ENCODE peak calls at places on chromosome 14, in eight cellular contexts. One of them, this sample, is unnamed.

GRCh38 chr14:100708349-100709217 is 18.1 kb upstream of the DLK1 start:
- DNase-seq in stimulated activated CD4-positive, alpha-beta T cell treated with anti-CD3 and anti-CD28 coated beads, Interleukin-1b, Interleukin-23, amount 100 ng/mL, for 1 hour: no peak
- DNase-seq in HEK293T: no peak
- DNase-seq in activated naive CD4-positive, alpha-beta T cell treated with anti-CD3 and anti-CD28 coated beads, Interleukin-2, amount 10 ng/mL, durations not matched to agents 7 days and 5 days: no peak
- DNase-seq in stimulated activated CD8-positive, alpha-beta memory T cell treated with anti-CD3 and anti-CD28 coated beads, Interleukin-4, amount 100 ng/mL, for 48 hours: no peak
- DNase-seq in fibroblast of pulmonary artery: peak
- DNase-seq in CD8-positive, alpha-beta T cell: no peak
- DNase-seq in mesenchymal stem cell: peak
- DNase-seq in this sample: peak

GRCh38 chr14:38138581-38139138 is 69.0 kb upstream of the SSTR1 start:
- DNase-seq in stimulated activated CD4-positive, alpha-beta T cell treated with anti-CD3 and anti-CD28 coated beads, Interleukin-1b, Interleukin-23, amount 100 ng/mL, for 1 hour: no peak
- DNase-seq in HEK293T: no peak
- DNase-seq in activated naive CD4-positive, alpha-beta T cell treated with anti-CD3 and anti-CD28 coated beads, Interleukin-2, amount 10 ng/mL, durations not matched to agents 7 days and 5 days: no peak
- DNase-seq in stimulated activated CD8-positive, alpha-beta memory T cell treated with anti-CD3 and anti-CD28 coated beads, Interleukin-4, amount 100 ng/mL, for 48 hours: no peak
- DNase-seq in fibroblast of pulmonary artery: no peak
- DNase-seq in CD8-positive, alpha-beta T cell: no peak
- DNase-seq in mesenchymal stem cell: peak
- DNase-seq in this sample: no peak

GRCh38 chr14:64525354-64525753 is 15.2 kb upstream of the HSPA2 start:
- DNase-seq in stimulated activated CD4-positive, alpha-beta T cell treated with anti-CD3 and anti-CD28 coated beads, Interleukin-1b, Interleukin-23, amount 100 ng/mL, for 1 hour: no peak
- DNase-seq in HEK293T: no peak
- DNase-seq in activated naive CD4-positive, alpha-beta T cell treated with anti-CD3 and anti-CD28 coated beads, Interleukin-2, amount 10 ng/mL, durations not matched to agents 7 days and 5 days: no peak
- DNase-seq in stimulated activated CD8-positive, alpha-beta memory T cell treated with anti-CD3 and anti-CD28 coated beads, Interleukin-4, amount 100 ng/mL, for 48 hours: no peak
- DNase-seq in fibroblast of pulmonary artery: no peak
- DNase-seq in CD8-positive, alpha-beta T cell: no peak
- DNase-seq in mesenchymal stem cell: no peak
- DNase-seq in this sample: no peak

GRCh38 chr14:63453443-63453936 is 89.7 kb downstream of the PPP2R5E start:
- DNase-seq in stimulated activated CD4-positive, alpha-beta T cell treated with anti-CD3 and anti-CD28 coated beads, Interleukin-1b, Interleukin-23, amount 100 ng/mL, for 1 hour: no peak
- DNase-seq in HEK293T: no peak
- DNase-seq in activated naive CD4-positive, alpha-beta T cell treated with anti-CD3 and anti-CD28 coated beads, Interleukin-2, amount 10 ng/mL, durations not matched to agents 7 days and 5 days: no peak
- DNase-seq in stimulated activated CD8-positive, alpha-beta memory T cell treated with anti-CD3 and anti-CD28 coated beads, Interleukin-4, amount 100 ng/mL, for 48 hours: no peak
- DNase-seq in fibroblast of pulmonary artery: no peak
- DNase-seq in CD8-positive, alpha-beta T cell: no peak
- DNase-seq in mesenchymal stem cell: no peak
- DNase-seq in this sample: no peak

GRCh38 chr14:102666635-102667034 is 74.2 kb downstream of the RCOR1 start:
- DNase-seq in stimulated activated CD4-positive, alpha-beta T cell treated with anti-CD3 and anti-CD28 coated beads, Interleukin-1b, Interleukin-23, amount 100 ng/mL, for 1 hour: no peak
- DNase-seq in HEK293T: no peak
- DNase-seq in activated naive CD4-positive, alpha-beta T cell treated with anti-CD3 and anti-CD28 coated beads, Interleukin-2, amount 10 ng/mL, durations not matched to agents 7 days and 5 days: no peak
- DNase-seq in stimulated activated CD8-positive, alpha-beta memory T cell treated with anti-CD3 and anti-CD28 coated beads, Interleukin-4, amount 100 ng/mL, for 48 hours: no peak
- DNase-seq in fibroblast of pulmonary artery: peak
- DNase-seq in CD8-positive, alpha-beta T cell: no peak
- DNase-seq in mesenchymal stem cell: no peak
- DNase-seq in this sample: no peak

GRCh38 chr14:61889914-61890351 is 127.7 kb downstream of the SNAPC1 start:
- DNase-seq in stimulated activated CD4-positive, alpha-beta T cell treated with anti-CD3 and anti-CD28 coated beads, Interleukin-1b, Interleukin-23, amount 100 ng/mL, for 1 hour: no peak
- DNase-seq in HEK293T: no peak
- DNase-seq in activated naive CD4-positive, alpha-beta T cell treated with anti-CD3 and anti-CD28 coated beads, Interleukin-2, amount 10 ng/mL, durations not matched to agents 7 days and 5 days: peak
- DNase-seq in stimulated activated CD8-positive, alpha-beta memory T cell treated with anti-CD3 and anti-CD28 coated beads, Interleukin-4, amount 100 ng/mL, for 48 hours: peak
- DNase-seq in fibroblast of pulmonary artery: no peak
- DNase-seq in CD8-positive, alpha-beta T cell: no peak
- DNase-seq in mesenchymal stem cell: no peak
- DNase-seq in this sample: peak

GRCh38 chr14:99131632-99132271 is 140.2 kb downstream of the BCL11B start:
- DNase-seq in stimulated activated CD4-positive, alpha-beta T cell treated with anti-CD3 and anti-CD28 coated beads, Interleukin-1b, Interleukin-23, amount 100 ng/mL, for 1 hour: no peak
- DNase-seq in HEK293T: no peak
- DNase-seq in activated naive CD4-positive, alpha-beta T cell treated with anti-CD3 and anti-CD28 coated beads, Interleukin-2, amount 10 ng/mL, durations not matched to agents 7 days and 5 days: no peak
- DNase-seq in stimulated activated CD8-positive, alpha-beta memory T cell treated with anti-CD3 and anti-CD28 coated beads, Interleukin-4, amount 100 ng/mL, for 48 hours: no peak
- DNase-seq in fibroblast of pulmonary artery: no peak
- DNase-seq in CD8-positive, alpha-beta T cell: no peak
- DNase-seq in mesenchymal stem cell: no peak
- DNase-seq in this sample: no peak

GRCh38 chr14:38233218-38233617 is 22.7 kb downstream of the CLEC14A start:
- DNase-seq in stimulated activated CD4-positive, alpha-beta T cell treated with anti-CD3 and anti-CD28 coated beads, Interleukin-1b, Interleukin-23, amount 100 ng/mL, for 1 hour: no peak
- DNase-seq in HEK293T: no peak
- DNase-seq in activated naive CD4-positive, alpha-beta T cell treated with anti-CD3 and anti-CD28 coated beads, Interleukin-2, amount 10 ng/mL, durations not matched to agents 7 days and 5 days: no peak
- DNase-seq in stimulated activated CD8-positive, alpha-beta memory T cell treated with anti-CD3 and anti-CD28 coated beads, Interleukin-4, amount 100 ng/mL, for 48 hours: no peak
- DNase-seq in fibroblast of pulmonary artery: no peak
- DNase-seq in CD8-positive, alpha-beta T cell: no peak
- DNase-seq in mesenchymal stem cell: no peak
- DNase-seq in this sample: no peak

GRCh38 chr14:94771191-94771905 is 1.4 kb upstream of the GSC start:
- DNase-seq in stimulated activated CD4-positive, alpha-beta T cell treated with anti-CD3 and anti-CD28 coated beads, Interleukin-1b, Interleukin-23, amount 100 ng/mL, for 1 hour: no peak
- DNase-seq in HEK293T: no peak
- DNase-seq in activated naive CD4-positive, alpha-beta T cell treated with anti-CD3 and anti-CD28 coated beads, Interleukin-2, amount 10 ng/mL, durations not matched to agents 7 days and 5 days: no peak
- DNase-seq in stimulated activated CD8-positive, alpha-beta memory T cell treated with anti-CD3 and anti-CD28 coated beads, Interleukin-4, amount 100 ng/mL, for 48 hours: no peak
- DNase-seq in fibroblast of pulmonary artery: no peak
- DNase-seq in CD8-positive, alpha-beta T cell: no peak
- DNase-seq in mesenchymal stem cell: no peak
- DNase-seq in this sample: peak

GRCh38 chr14:22448905-22449611 is 140.0 kb downstream of the DAD1 start:
- DNase-seq in stimulated activated CD4-positive, alpha-beta T cell treated with anti-CD3 and anti-CD28 coated beads, Interleukin-1b, Interleukin-23, amount 100 ng/mL, for 1 hour: no peak
- DNase-seq in HEK293T: no peak
- DNase-seq in activated naive CD4-positive, alpha-beta T cell treated with anti-CD3 and anti-CD28 coated beads, Interleukin-2, amount 10 ng/mL, durations not matched to agents 7 days and 5 days: no peak
- DNase-seq in stimulated activated CD8-positive, alpha-beta memory T cell treated with anti-CD3 and anti-CD28 coated beads, Interleukin-4, amount 100 ng/mL, for 48 hours: no peak
- DNase-seq in fibroblast of pulmonary artery: peak
- DNase-seq in CD8-positive, alpha-beta T cell: no peak
- DNase-seq in mesenchymal stem cell: peak
- DNase-seq in this sample: no peak

GRCh38 chr14:89924224-89924623 is 30.3 kb downstream of the EFCAB11 start:
- DNase-seq in stimulated activated CD4-positive, alpha-beta T cell treated with anti-CD3 and anti-CD28 coated beads, Interleukin-1b, Interleukin-23, amount 100 ng/mL, for 1 hour: no peak
- DNase-seq in HEK293T: no peak
- DNase-seq in activated naive CD4-positive, alpha-beta T cell treated with anti-CD3 and anti-CD28 coated beads, Interleukin-2, amount 10 ng/mL, durations not matched to agents 7 days and 5 days: no peak
- DNase-seq in stimulated activated CD8-positive, alpha-beta memory T cell treated with anti-CD3 and anti-CD28 coated beads, Interleukin-4, amount 100 ng/mL, for 48 hours: no peak
- DNase-seq in fibroblast of pulmonary artery: no peak
- DNase-seq in CD8-positive, alpha-beta T cell: no peak
- DNase-seq in mesenchymal stem cell: no peak
- DNase-seq in this sample: no peak

GRCh38 chr14:51490205-51490604 is 161.5 kb upstream of the FRMD6 start:
- DNase-seq in stimulated activated CD4-positive, alpha-beta T cell treated with anti-CD3 and anti-CD28 coated beads, Interleukin-1b, Interleukin-23, amount 100 ng/mL, for 1 hour: no peak
- DNase-seq in HEK293T: no peak
- DNase-seq in activated naive CD4-positive, alpha-beta T cell treated with anti-CD3 and anti-CD28 coated beads, Interleukin-2, amount 10 ng/mL, durations not matched to agents 7 days and 5 days: no peak
- DNase-seq in stimulated activated CD8-positive, alpha-beta memory T cell treated with anti-CD3 and anti-CD28 coated beads, Interleukin-4, amount 100 ng/mL, for 48 hours: no peak
- DNase-seq in fibroblast of pulmonary artery: no peak
- DNase-seq in CD8-positive, alpha-beta T cell: no peak
- DNase-seq in mesenchymal stem cell: peak
- DNase-seq in this sample: no peak

GRCh38 chr14:85475113-85475512 is 54.8 kb upstream of the FLRT2 start:
- DNase-seq in stimulated activated CD4-positive, alpha-beta T cell treated with anti-CD3 and anti-CD28 coated beads, Interleukin-1b, Interleukin-23, amount 100 ng/mL, for 1 hour: no peak
- DNase-seq in HEK293T: no peak
- DNase-seq in activated naive CD4-positive, alpha-beta T cell treated with anti-CD3 and anti-CD28 coated beads, Interleukin-2, amount 10 ng/mL, durations not matched to agents 7 days and 5 days: no peak
- DNase-seq in stimulated activated CD8-positive, alpha-beta memory T cell treated with anti-CD3 and anti-CD28 coated beads, Interleukin-4, amount 100 ng/mL, for 48 hours: no peak
- DNase-seq in fibroblast of pulmonary artery: peak
- DNase-seq in CD8-positive, alpha-beta T cell: no peak
- DNase-seq in mesenchymal stem cell: no peak
- DNase-seq in this sample: no peak

GRCh38 chr14:28780843-28781503 is 14.4 kb downstream of the FOXG1 start:
- DNase-seq in stimulated activated CD4-positive, alpha-beta T cell treated with anti-CD3 and anti-CD28 coated beads, Interleukin-1b, Interleukin-23, amount 100 ng/mL, for 1 hour: no peak
- DNase-seq in HEK293T: no peak
- DNase-seq in activated naive CD4-positive, alpha-beta T cell treated with anti-CD3 and anti-CD28 coated beads, Interleukin-2, amount 10 ng/mL, durations not matched to agents 7 days and 5 days: no peak
- DNase-seq in stimulated activated CD8-positive, alpha-beta memory T cell treated with anti-CD3 and anti-CD28 coated beads, Interleukin-4, amount 100 ng/mL, for 48 hours: no peak
- DNase-seq in fibroblast of pulmonary artery: no peak
- DNase-seq in CD8-positive, alpha-beta T cell: no peak
- DNase-seq in mesenchymal stem cell: no peak
- DNase-seq in this sample: peak

GRCh38 chr14:97331526-97331925 is 534.3 kb downstream of the VRK1 start:
- DNase-seq in stimulated activated CD4-positive, alpha-beta T cell treated with anti-CD3 and anti-CD28 coated beads, Interleukin-1b, Interleukin-23, amount 100 ng/mL, for 1 hour: no peak
- DNase-seq in HEK293T: no peak
- DNase-seq in activated naive CD4-positive, alpha-beta T cell treated with anti-CD3 and anti-CD28 coated beads, Interleukin-2, amount 10 ng/mL, durations not matched to agents 7 days and 5 days: no peak
- DNase-seq in stimulated activated CD8-positive, alpha-beta memory T cell treated with anti-CD3 and anti-CD28 coated beads, Interleukin-4, amount 100 ng/mL, for 48 hours: no peak
- DNase-seq in fibroblast of pulmonary artery: no peak
- DNase-seq in CD8-positive, alpha-beta T cell: no peak
- DNase-seq in mesenchymal stem cell: no peak
- DNase-seq in this sample: no peak

GRCh38 chr14:70804556-70805162 is 4.7 kb downstream of the MAP3K9 start:
- DNase-seq in stimulated activated CD4-positive, alpha-beta T cell treated with anti-CD3 and anti-CD28 coated beads, Interleukin-1b, Interleukin-23, amount 100 ng/mL, for 1 hour: no peak
- DNase-seq in HEK293T: no peak
- DNase-seq in activated naive CD4-positive, alpha-beta T cell treated with anti-CD3 and anti-CD28 coated beads, Interleukin-2, amount 10 ng/mL, durations not matched to agents 7 days and 5 days: no peak
- DNase-seq in stimulated activated CD8-positive, alpha-beta memory T cell treated with anti-CD3 and anti-CD28 coated beads, Interleukin-4, amount 100 ng/mL, for 48 hours: no peak
- DNase-seq in fibroblast of pulmonary artery: peak
- DNase-seq in CD8-positive, alpha-beta T cell: no peak
- DNase-seq in mesenchymal stem cell: peak
- DNase-seq in this sample: peak

GRCh38 chr14:35959835-35960234 is 133.7 kb downstream of the BRMS1L start:
- DNase-seq in stimulated activated CD4-positive, alpha-beta T cell treated with anti-CD3 and anti-CD28 coated beads, Interleukin-1b, Interleukin-23, amount 100 ng/mL, for 1 hour: no peak
- DNase-seq in HEK293T: no peak
- DNase-seq in activated naive CD4-positive, alpha-beta T cell treated with anti-CD3 and anti-CD28 coated beads, Interleukin-2, amount 10 ng/mL, durations not matched to agents 7 days and 5 days: no peak
- DNase-seq in stimulated activated CD8-positive, alpha-beta memory T cell treated with anti-CD3 and anti-CD28 coated beads, Interleukin-4, amount 100 ng/mL, for 48 hours: no peak
- DNase-seq in fibroblast of pulmonary artery: no peak
- DNase-seq in CD8-positive, alpha-beta T cell: no peak
- DNase-seq in mesenchymal stem cell: no peak
- DNase-seq in this sample: no peak

GRCh38 chr14:74865156-74865555 is 10.8 kb downstream of the PROX2 start:
- DNase-seq in stimulated activated CD4-positive, alpha-beta T cell treated with anti-CD3 and anti-CD28 coated beads, Interleukin-1b, Interleukin-23, amount 100 ng/mL, for 1 hour: no peak
- DNase-seq in HEK293T: no peak
- DNase-seq in activated naive CD4-positive, alpha-beta T cell treated with anti-CD3 and anti-CD28 coated beads, Interleukin-2, amount 10 ng/mL, durations not matched to agents 7 days and 5 days: no peak
- DNase-seq in stimulated activated CD8-positive, alpha-beta memory T cell treated with anti-CD3 and anti-CD28 coated beads, Interleukin-4, amount 100 ng/mL, for 48 hours: no peak
- DNase-seq in fibroblast of pulmonary artery: no peak
- DNase-seq in CD8-positive, alpha-beta T cell: no peak
- DNase-seq in mesenchymal stem cell: no peak
- DNase-seq in this sample: no peak